ENCODE peak calls at places on chromosomes 1 and 21, in five cellular contexts. One of them, this sample, is unnamed.

GRCh38 chr21:46052703-46053651 is 44.9 kb upstream of the COL6A2 start:
- DNase-seq in HCT116: peak; percentile 33
- DNase-seq in GM12878: no peak
- DNase-seq in K562: no peak
- DNase-seq in SK-N-SH: no peak
- DNase-seq in this sample: no peak

GRCh38 chr21:20266369-20266710 is 731.9 kb upstream of the NCAM2 start:
- DNase-seq in SK-N-SH: no peak
- DNase-seq in HCT116: no peak
- DNase-seq in GM12878: no peak
- DNase-seq in K562: no peak
- DNase-seq in this sample: no peak

GRCh38 chr1:6014130-6014999 is 22.1 kb upstream of the NPHP4 start:
- DNase-seq in GM12878: no peak
- DNase-seq in HCT116: no peak
- DNase-seq in SK-N-SH: no peak
- DNase-seq in K562: no peak
- DNase-seq in this sample: no peak

GRCh38 chr21:37601915-37602314 is 235.3 kb downstream of the DYRK1A start:
- DNase-seq in GM12878: no peak
- DNase-seq in K562: no peak
- DNase-seq in SK-N-SH: no peak
- DNase-seq in HCT116: no peak
- DNase-seq in this sample: no peak

GRCh38 chr1:62746086-62746808 is 37.7 kb upstream of the ATG4C start:
- DNase-seq in HCT116: peak; percentile 31
- DNase-seq in SK-N-SH: peak; percentile 56
- DNase-seq in K562: no peak
- DNase-seq in GM12878: no peak
- DNase-seq in this sample: peak; percentile 51

GRCh38 chr1:207923561-207923960 is 12.6 kb upstream of the CD34 start:
- DNase-seq in HCT116: no peak
- DNase-seq in SK-N-SH: no peak
- DNase-seq in K562: peak; percentile 36
- DNase-seq in GM12878: no peak
- DNase-seq in this sample: no peak

GRCh38 chr1:180962178-180962577 is 49.5 kb downstream of the KIAA1614 start:
- DNase-seq in HCT116: no peak
- DNase-seq in K562: no peak
- DNase-seq in GM12878: no peak
- DNase-seq in SK-N-SH: no peak
- DNase-seq in this sample: no peak

GRCh38 chr1:218665216-218665615 is 320.1 kb downstream of the TGFB2 start:
- DNase-seq in SK-N-SH: no peak
- DNase-seq in HCT116: no peak
- DNase-seq in K562: no peak
- DNase-seq in GM12878: no peak
- DNase-seq in this sample: no peak

GRCh38 chr1:170776777-170777176 is 112.8 kb downstream of the PRRX1 start:
- DNase-seq in GM12878: no peak
- DNase-seq in HCT116: no peak
- DNase-seq in SK-N-SH: no peak
- DNase-seq in K562: no peak
- DNase-seq in this sample: no peak

GRCh38 chr1:226041419-226041818 is 21.1 kb upstream of the H3-3A start:
- DNase-seq in SK-N-SH: no peak
- DNase-seq in GM12878: no peak
- DNase-seq in K562: no peak
- DNase-seq in HCT116: no peak
- DNase-seq in this sample: no peak

GRCh38 chr1:203473281-203473680 is 2.3 kb upstream of the PRELP start:
- DNase-seq in HCT116: no peak
- DNase-seq in GM12878: no peak
- DNase-seq in K562: no peak
- DNase-seq in SK-N-SH: no peak
- DNase-seq in this sample: no peak

GRCh38 chr1:88056880-88057279 is 627.2 kb upstream of the PKN2 start:
- DNase-seq in GM12878: no peak
- DNase-seq in SK-N-SH: no peak
- DNase-seq in HCT116: no peak
- DNase-seq in K562: no peak
- DNase-seq in this sample: no peak

GRCh38 chr21:29938968-29939858 is 583 bp downstream of the GRIK1 start:
- DNase-seq in K562: no peak
- DNase-seq in SK-N-SH: peak; percentile 11
- DNase-seq in HCT116: no peak
- DNase-seq in GM12878: no peak
- DNase-seq in this sample: peak; percentile 5

GRCh38 chr1:207672525-207673130 is 27.7 kb downstream of the CR1L start:
- DNase-seq in SK-N-SH: peak; percentile 32
- DNase-seq in HCT116: peak; percentile 45
- DNase-seq in K562: peak; percentile 48
- DNase-seq in GM12878: no peak
- DNase-seq in this sample: peak; percentile 64

GRCh38 chr1:214281902-214282695 is 1.1 kb downstream of the SMYD2 start:
- DNase-seq in SK-N-SH: peak; percentile 50
- DNase-seq in HCT116: peak; percentile 34
- DNase-seq in GM12878: no peak
- DNase-seq in K562: peak; percentile 42
- DNase-seq in this sample: peak; percentile 80

GRCh38 chr1:103129255-103129654 is 20.9 kb upstream of the COL11A1 start:
- DNase-seq in GM12878: no peak
- DNase-seq in HCT116: no peak
- DNase-seq in K562: no peak
- DNase-seq in SK-N-SH: no peak
- DNase-seq in this sample: no peak

GRCh38 chr1:167454929-167455785 is 63.2 kb downstream of the CD247 start:
- DNase-seq in K562: peak; percentile 92
- DNase-seq in SK-N-SH: peak; percentile 87
- DNase-seq in GM12878: no peak
- DNase-seq in HCT116: peak; percentile 10
- DNase-seq in this sample: peak; percentile 49

GRCh38 chr1:59692591-59692990 is 122.2 kb upstream of the HOOK1 start:
- DNase-seq in HCT116: no peak
- DNase-seq in GM12878: no peak
- DNase-seq in SK-N-SH: peak; percentile 59
- DNase-seq in K562: no peak
- DNase-seq in this sample: no peak

GRCh38 chr1:154478639-154479038 is 23.4 kb upstream of the TDRD10 start:
- DNase-seq in GM12878: no peak
- DNase-seq in K562: peak; percentile 44
- DNase-seq in HCT116: no peak
- DNase-seq in SK-N-SH: no peak
- DNase-seq in this sample: no peak

GRCh38 chr1:111219466-111220286 is 7.8 kb upstream of the CHI3L2 start:
- DNase-seq in HCT116: no peak
- DNase-seq in K562: no peak
- DNase-seq in SK-N-SH: no peak
- DNase-seq in GM12878: peak; percentile 99
- DNase-seq in this sample: no peak

GRCh38 chr1:247336390-247336789 is 4.7 kb upstream of the ZNF496 start:
- DNase-seq in HCT116: no peak
- DNase-seq in SK-N-SH: no peak
- DNase-seq in GM12878: no peak
- DNase-seq in K562: no peak
- DNase-seq in this sample: no peak

GRCh38 chr1:13994386-13994785 is 294.4 kb downstream of the PRDM2 start:
- DNase-seq in K562: no peak
- DNase-seq in SK-N-SH: no peak
- DNase-seq in HCT116: no peak
- DNase-seq in GM12878: no peak
- DNase-seq in this sample: no peak

GRCh38 chr1:157830887-157831286 is 10.7 kb downstream of the CD5L start:
- DNase-seq in SK-N-SH: no peak
- DNase-seq in GM12878: no peak
- DNase-seq in HCT116: no peak
- DNase-seq in K562: no peak
- DNase-seq in this sample: no peak
- TF ChIP-seq JUND in SK-N-SH: no peak
- TF ChIP-seq JUND in GM12878: no peak
- TF ChIP-seq JUND in HCT116: no peak
- TF ChIP-seq JUND in K562: no peak
- TF ChIP-seq JUND in this sample: no peak

GRCh38 chr1:216617081-216617480 is 106.1 kb downstream of the ESRRG start:
- DNase-seq in GM12878: no peak
- DNase-seq in HCT116: no peak
- DNase-seq in SK-N-SH: no peak
- DNase-seq in K562: no peak
- DNase-seq in this sample: no peak

GRCh38 chr1:216616425-216616824 is 106.8 kb downstream of the ESRRG start:
- DNase-seq in GM12878: no peak
- DNase-seq in SK-N-SH: no peak
- DNase-seq in K562: no peak
- DNase-seq in HCT116: no peak
- DNase-seq in this sample: no peak

GRCh38 chr1:216626394-216627067 is 96.7 kb downstream of the ESRRG start:
- DNase-seq in HCT116: no peak
- DNase-seq in GM12878: no peak
- DNase-seq in K562: no peak
- DNase-seq in SK-N-SH: no peak
- DNase-seq in this sample: no peak

GRCh38 chr1:216627252-216627651 is 96.0 kb downstream of the ESRRG start:
- DNase-seq in SK-N-SH: no peak
- DNase-seq in GM12878: no peak
- DNase-seq in HCT116: no peak
- DNase-seq in K562: no peak
- DNase-seq in this sample: no peak

GRCh38 chr1:216621536-216621935 is 101.7 kb downstream of the ESRRG start:
- DNase-seq in HCT116: no peak
- DNase-seq in GM12878: no peak
- DNase-seq in SK-N-SH: no peak
- DNase-seq in K562: no peak
- DNase-seq in this sample: no peak
- TF ChIP-seq JUND in HCT116: no peak
- TF ChIP-seq JUND in GM12878: no peak
- TF ChIP-seq JUND in SK-N-SH: no peak
- TF ChIP-seq JUND in K562: no peak
- TF ChIP-seq JUND in this sample: no peak

DNA sequence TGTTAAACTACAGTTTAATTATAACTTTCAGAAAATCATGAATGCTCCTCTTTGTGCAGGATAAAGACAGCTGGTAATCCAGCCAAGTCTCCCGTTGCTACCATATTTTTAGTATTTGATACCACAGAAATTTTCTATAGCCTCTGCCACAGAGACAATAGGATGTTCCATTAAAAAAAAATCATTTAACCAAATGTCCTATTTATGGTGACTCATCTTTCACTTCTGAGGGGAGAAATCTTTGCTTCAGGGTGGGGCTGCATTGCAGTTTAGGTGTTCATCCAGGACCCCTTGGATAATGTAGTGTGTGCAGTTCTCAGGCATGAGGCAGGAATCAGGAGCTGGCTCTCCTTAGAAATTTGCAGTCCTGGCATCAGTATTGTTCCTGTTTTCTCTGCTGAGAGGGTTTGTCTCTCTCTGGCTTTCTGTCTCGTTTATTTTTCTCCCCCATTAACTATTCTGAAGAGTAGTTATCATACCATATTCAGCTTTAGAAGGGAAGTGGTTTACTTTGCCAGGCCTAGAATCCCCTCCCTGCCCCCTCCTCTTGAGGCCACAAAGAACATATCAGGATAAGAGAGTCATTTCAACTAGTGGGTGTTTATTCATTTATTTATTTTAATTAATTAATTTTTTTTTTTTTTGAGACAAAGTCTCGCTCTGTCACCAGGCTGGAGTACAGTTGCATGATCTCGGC is 3.1 kb downstream of the PRUNE1 start:
- DNase-seq in GM12878: no peak
- DNase-seq in SK-N-SH: no peak
- DNase-seq in HCT116: no peak
- DNase-seq in K562: no peak
- DNase-seq in this sample: no peak
- TF ChIP-seq JUND in GM12878: no peak
- TF ChIP-seq JUND in SK-N-SH: no peak
- TF ChIP-seq JUND in HCT116: no peak
- TF ChIP-seq JUND in K562: no peak
- TF ChIP-seq JUND in this sample: no peak

DNA sequence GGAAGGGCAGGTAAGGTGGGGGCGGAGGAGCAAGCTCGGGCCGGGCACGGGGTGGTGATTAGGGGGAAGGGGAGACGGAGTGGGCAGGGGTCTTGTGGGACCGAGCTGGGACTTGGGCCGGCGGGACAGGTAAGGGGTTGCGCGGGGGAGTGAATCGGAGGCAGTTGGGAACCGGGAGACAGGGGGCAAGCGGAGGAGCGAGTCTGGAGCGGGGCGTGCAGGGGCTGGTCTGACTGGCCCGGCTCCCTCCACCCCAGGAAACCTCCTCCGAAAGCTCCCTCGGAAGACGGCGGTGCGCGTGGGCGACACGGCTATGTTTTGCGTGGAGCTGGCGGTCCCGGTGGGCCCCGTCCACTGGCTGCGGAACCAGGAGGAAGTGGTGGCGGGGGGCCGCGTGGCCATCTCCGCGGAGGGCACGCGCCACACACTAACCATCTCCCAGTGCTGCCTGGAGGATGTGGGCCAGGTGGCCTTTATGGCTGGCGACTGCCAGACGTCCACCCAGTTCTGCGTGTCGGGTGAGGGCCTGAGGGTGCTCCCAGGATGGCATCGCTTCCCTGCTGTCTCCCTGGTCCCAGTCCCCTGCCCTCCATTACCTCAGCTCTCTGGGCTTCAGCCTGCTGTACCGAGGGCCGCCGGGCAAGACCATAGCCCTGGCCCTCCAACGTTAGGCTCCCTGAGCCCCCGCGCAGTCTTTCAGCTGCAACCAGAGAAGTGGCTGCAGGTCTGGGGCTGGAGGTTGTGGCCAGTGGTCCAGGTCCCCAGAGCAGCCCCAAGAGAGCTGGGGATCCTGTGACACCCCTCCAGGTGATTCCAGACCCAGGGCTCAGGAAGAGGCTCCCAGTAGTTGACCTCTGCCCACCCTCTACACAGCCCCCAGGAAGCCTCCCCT is 6.3 kb downstream of the OBSCN start:
- DNase-seq in HCT116: no peak
- DNase-seq in GM12878: no peak
- DNase-seq in K562: no peak
- DNase-seq in SK-N-SH: peak; percentile 68
- DNase-seq in this sample: no peak
- TF ChIP-seq JUND in HCT116: no peak
- TF ChIP-seq JUND in GM12878: no peak
- TF ChIP-seq JUND in K562: no peak
- TF ChIP-seq JUND in SK-N-SH: no peak
- TF ChIP-seq JUND in this sample: no peak

GRCh38 chr1:240706150-240706904 is 94.4 kb upstream of the GREM2 start:
- DNase-seq in GM12878: no peak
- DNase-seq in K562: no peak
- DNase-seq in SK-N-SH: no peak
- DNase-seq in HCT116: no peak
- DNase-seq in this sample: no peak
- TF ChIP-seq JUND in GM12878: no peak
- TF ChIP-seq JUND in K562: no peak
- TF ChIP-seq JUND in SK-N-SH: peak; percentile 71
- TF ChIP-seq JUND in HCT116: no peak
- TF ChIP-seq JUND in this sample: no peak

GRCh38 chr1:98210064-98210463 is 289.2 kb upstream of the DPYD start:
- DNase-seq in K562: no peak
- DNase-seq in GM12878: no peak
- DNase-seq in SK-N-SH: no peak
- DNase-seq in HCT116: no peak
- DNase-seq in this sample: no peak
- TF ChIP-seq JUND in K562: no peak
- TF ChIP-seq JUND in GM12878: no peak
- TF ChIP-seq JUND in SK-N-SH: peak; percentile 48
- TF ChIP-seq JUND in HCT116: no peak
- TF ChIP-seq JUND in this sample: no peak